ENCODE peak calls at places on chromosomes 3 and 15, in ten cellular contexts. W, V, S, X, L, M, E, Y, T and A are unnamed samples.

GRCh38 chr15:44670087-44670945 is 6.9 kb upstream of the SPG11 start:
- DNase-seq in W (no peak), V (no peak), S (no peak), X (no peak), L (peak), M (no peak), E (no peak), Y (no peak), T (no peak), A (no peak)

GRCh38 chr15:64144192-64144564 is 7.4 kb upstream of the SNX22 start:
- DNase-seq in W (no peak), V (no peak), S (no peak), X (no peak), L (no peak), M (no peak), E (no peak), Y (no peak), T (no peak), A (no peak)

GRCh38 chr15:63043391-63044076 is 987 bp downstream of the TPM1 start:
- DNase-seq in W (no peak), V (no peak), S (no peak), X (peak), L (no peak), M (no peak), E (peak), Y (no peak), T (peak), A (no peak)

GRCh38 chr3:100047455-100048141 is 66.7 kb downstream of the FILIP1L start:
- DNase-seq in W (no peak), V (no peak), S (no peak), X (no peak), L (peak), M (no peak), E (no peak), Y (peak), T (no peak), A (peak)

GRCh38 chr15:98580577-98580976 is 67.8 kb upstream of the IGF1R start:
- DNase-seq in W (no peak), V (no peak), S (no peak), X (no peak), L (no peak), M (no peak), E (no peak), Y (no peak), T (no peak), A (no peak)

GRCh38 chr3:14680115-14680514 is 5.2 kb downstream of the C3orf20 start:
- DNase-seq in W (no peak), V (no peak), S (no peak), X (no peak), L (no peak), M (no peak), E (no peak), Y (no peak), T (no peak), A (no peak)

GRCh38 chr15:97604673-97605072 is 355.8 kb upstream of the ARRDC4 start:
- DNase-seq in W (no peak), V (no peak), S (no peak), X (no peak), L (no peak), M (no peak), E (no peak), Y (no peak), T (no peak), A (no peak)

GRCh38 chr3:47250309-47251060 is 32.1 kb downstream of the KIF9 start:
- DNase-seq in W (peak), V (no peak), S (no peak), X (peak), L (peak), M (no peak), E (no peak), Y (peak), T (no peak), A (peak)

GRCh38 chr15:91887321-91887720 is 33.8 kb downstream of the SLCO3A1 start:
- DNase-seq in W (peak), V (no peak), S (peak), X (no peak), L (no peak), M (no peak), E (no peak), Y (no peak), T (no peak), A (peak)

GRCh38 chr3:129654126-129654525 is 47.6 kb upstream of the PLXND1 start:
- DNase-seq in W (no peak), V (no peak), S (no peak), X (no peak), L (no peak), M (no peak), E (no peak), Y (no peak), T (no peak), A (no peak)

GRCh38 chr3:182115328-182116045 is 403.8 kb downstream of the SOX2 start:
- DNase-seq in W (no peak), V (no peak), S (no peak), X (no peak), L (no peak), M (no peak), E (no peak), Y (no peak), T (no peak), A (no peak)

GRCh38 chr3:8239718-8240698 is 261.6 kb upstream of the LMCD1 start:
- DNase-seq in W (peak), V (no peak), S (no peak), X (peak), L (peak), M (no peak), E (no peak), Y (peak), T (peak), A (peak)

GRCh38 chr3:13045904-13046568 is 27.2 kb downstream of the IQSEC1 start:
- DNase-seq in W (no peak), V (no peak), S (no peak), X (peak), L (no peak), M (no peak), E (no peak), Y (no peak), T (peak), A (peak)

GRCh38 chr3:18111702-18112311 is 313.3 kb downstream of the SATB1 start:
- DNase-seq in W (no peak), V (no peak), S (no peak), X (peak), L (peak), M (no peak), E (no peak), Y (peak), T (peak), A (peak)

GRCh38 chr15:77228831-77229230 is 157.9 kb upstream of the TSPAN3 start:
- DNase-seq in W (no peak), V (no peak), S (no peak), X (no peak), L (no peak), M (no peak), E (no peak), Y (no peak), T (no peak), A (no peak)

GRCh38 chr15:56019819-56020218 is 26.4 kb upstream of the NEDD4 start:
- DNase-seq in W (no peak), V (no peak), S (no peak), X (no peak), L (no peak), M (no peak), E (no peak), Y (no peak), T (no peak), A (no peak)

GRCh38 chr15:36370735-36371115 is 208.7 kb upstream of the CDIN1 start:
- DNase-seq in W (no peak), V (no peak), S (no peak), X (no peak), L (no peak), M (no peak), E (no peak), Y (no peak), T (no peak), A (no peak)

GRCh38 chr3:102099913-102100312 is 250.6 kb downstream of the NFKBIZ start:
- DNase-seq in W (no peak), V (no peak), S (no peak), X (no peak), L (no peak), M (no peak), E (no peak), Y (no peak), T (no peak), A (no peak)

GRCh38 chr3:14124223-14124614 is 451 bp downstream of the CHCHD4 start:
- DNase-seq in W (peak), V (peak), S (no peak), X (peak), L (no peak), M (no peak), E (no peak), Y (peak), T (peak), A (peak)

GRCh38 chr3:10337323-10338163 is 16.6 kb upstream of the SEC13 start:
- DNase-seq in W (no peak), V (no peak), S (no peak), X (no peak), L (no peak), M (no peak), E (no peak), Y (no peak), T (no peak), A (no peak)

GRCh38 chr15:43763819-43764446 is 12.8 kb downstream of the ELL3 start:
- DNase-seq in W (no peak), V (no peak), S (no peak), X (no peak), L (no peak), M (no peak), E (no peak), Y (no peak), T (no peak), A (no peak)

GRCh38 chr3:185366913-185367312 is 4.0 kb downstream of the MAP3K13 start:
- DNase-seq in W (no peak), V (no peak), S (no peak), X (no peak), L (no peak), M (no peak), E (no peak), Y (no peak), T (no peak), A (no peak)

GRCh38 chr3:139533781-139534443 is 5.6 kb downstream of the RBP1 start:
- DNase-seq in W (no peak), V (no peak), S (peak), X (no peak), L (peak), M (no peak), E (no peak), Y (no peak), T (no peak), A (peak)

GRCh38 chr15:47182818-47183217 is 534.5 kb upstream of the SEMA6D start:
- DNase-seq in W (no peak), V (no peak), S (no peak), X (no peak), L (no peak), M (no peak), E (no peak), Y (no peak), T (no peak), A (no peak)

GRCh38 chr3:4642611-4643010 is 149.5 kb downstream of the ITPR1 start:
- DNase-seq in W (no peak), V (no peak), S (no peak), X (no peak), L (no peak), M (no peak), E (no peak), Y (no peak), T (no peak), A (no peak)

GRCh38 chr15:85543741-85544155 is 163.3 kb downstream of the AKAP13 start:
- DNase-seq in W (no peak), V (peak), S (no peak), X (peak), L (no peak), M (peak), E (peak), Y (no peak), T (peak), A (peak)

GRCh38 chr3:153293222-153293621 is 131.2 kb downstream of the RAP2B start:
- DNase-seq in W (no peak), V (no peak), S (no peak), X (no peak), L (no peak), M (no peak), E (no peak), Y (no peak), T (no peak), A (peak)

GRCh38 chr15:78880242-78880533 is 7.5 kb downstream of the MORF4L1 start:
- DNase-seq in W (no peak), V (no peak), S (no peak), X (no peak), L (no peak), M (no peak), E (no peak), Y (peak), T (no peak), A (no peak)

GRCh38 chr3:196192036-196193001 is 18.9 kb downstream of the ZDHHC19 start:
- DNase-seq in W (peak), V (peak), S (no peak), X (peak), L (no peak), M (peak), E (peak), Y (no peak), T (peak), A (no peak)

GRCh38 chr3:171711461-171711860 is 98.8 kb downstream of the PLD1 start:
- DNase-seq in W (no peak), V (no peak), S (no peak), X (no peak), L (no peak), M (no peak), E (no peak), Y (no peak), T (no peak), A (no peak)

GRCh38 chr15:77596821-77597803 is 35.6 kb downstream of the LINGO1 start:
- DNase-seq in W (no peak), V (no peak), S (no peak), X (no peak), L (no peak), M (no peak), E (no peak), Y (no peak), T (no peak), A (no peak)

GRCh38 chr3:98359250-98359649 is 5.6 kb downstream of the OR5K4 start:
- DNase-seq in W (no peak), V (no peak), S (no peak), X (no peak), L (no peak), M (no peak), E (no peak), Y (no peak), T (no peak), A (no peak)

GRCh38 chr15:42065008-42065407 is 29.4 kb downstream of the PLA2G4D start:
- DNase-seq in W (peak), V (no peak), S (no peak), X (no peak), L (no peak), M (no peak), E (peak), Y (peak), T (no peak), A (peak)

GRCh38 chr3:49469037-49469875 is 811 bp upstream of the DAG1 start:
- DNase-seq in W (peak), V (no peak), S (no peak), X (no peak), L (peak), M (no peak), E (peak), Y (peak), T (peak), A (peak)

GRCh38 chr3:46360904-46361303 is 7.0 kb downstream of the CCR2 start:
- DNase-seq in W (no peak), V (no peak), S (no peak), X (no peak), L (no peak), M (no peak), E (no peak), Y (no peak), T (no peak), A (no peak)

GRCh38 chr3:174330303-174330702 is 528.8 kb upstream of the NAALADL2 start:
- DNase-seq in W (no peak), V (no peak), S (no peak), X (no peak), L (peak), M (no peak), E (no peak), Y (no peak), T (no peak), A (no peak)

GRCh38 chr3:46930176-46930944 is 46.2 kb downstream of the CCDC12 start:
- DNase-seq in W (no peak), V (no peak), S (no peak), X (no peak), L (no peak), M (no peak), E (no peak), Y (no peak), T (no peak), A (no peak)